ENCODE peak calls at places on chromosomes 1 and 21, in ten cellular contexts. D is pancreas; J is HepG2; O is psoas muscle; I is A673; G is fibroblast of lung; L is esophagus squamous epithelium; K is mammary epithelial cell; N is CD8-positive, alpha-beta memory T cell; V is GM06990. B is an unnamed sample. For H3K36me3, the result is how much of the 10 kb centered on the place peaks cover.

GRCh38 chr1:169484683-169485426 is 889 bp downstream of the SLC19A2 start:
- DNase-seq in V (no peak), G (peak), D (no peak), J (peak), O (peak), I (peak), L (no peak), K (peak), N (no peak), B (no peak)

GRCh38 chr1:210669951-210670350 is 341.2 kb downstream of the HHAT start:
- DNase-seq in D (no peak), K (no peak), O (no peak), N (no peak), I (no peak), L (no peak), V (no peak), J (no peak), G (no peak), B (no peak)

GRCh38 chr1:155537193-155537592 is 25.4 kb downstream of the ASH1L start:
- DNase-seq in G (no peak), I (no peak), D (no peak), O (no peak), L (no peak), V (no peak), K (no peak), N (no peak), J (no peak), B (no peak)

GRCh38 chr21:43959231-43960041 is 52.7 kb upstream of the TRAPPC10 start:
- DNase-seq in N (peak), J (no peak), I (no peak), V (no peak), L (no peak), G (no peak), D (peak), O (peak), K (no peak), B (no peak)

GRCh38 chr21:32585970-32586369 is 647 bp upstream of the TCP10L start:
- DNase-seq in L (no peak), D (no peak), N (no peak), G (no peak), I (no peak), K (no peak), J (no peak), O (no peak), V (no peak), B (no peak)

GRCh38 chr1:9127395-9128160 is 1.3 kb downstream of the GPR157 start:
- DNase-seq in V (no peak), L (no peak), N (no peak), I (no peak), O (peak), K (no peak), G (no peak), D (no peak), J (no peak), B (no peak)

GRCh38 chr1:232988572-232989040 is 38.2 kb downstream of the NTPCR start:
- DNase-seq in N (no peak), K (peak), O (no peak), I (no peak), J (no peak), D (no peak), V (no peak), G (peak), L (no peak), B (peak)

GRCh38 chr1:201376464-201377374 is 761 bp downstream of the TNNT2 start:
- DNase-seq in O (no peak), D (no peak), J (peak), V (no peak), I (peak), G (peak), N (no peak), K (peak), L (no peak), B (peak)

GRCh38 chr1:66729130-66729922 is 22.9 kb upstream of the DYNLT5 start:
- DNase-seq in G (no peak), O (no peak), L (no peak), K (peak), N (no peak), D (no peak), V (no peak), I (peak), J (no peak), B (no peak)

GRCh38 chr21:44530221-44530902 is 9.6 kb downstream of the KRTAP10-1 start:
- DNase-seq in G (no peak), O (no peak), N (no peak), D (no peak), V (no peak), K (no peak), I (no peak), L (no peak), J (no peak), B (no peak)

GRCh38 chr1:78070758-78071157 is 25.0 kb downstream of the GIPC2 start:
- DNase-seq in I (peak), J (no peak), D (no peak), L (no peak), V (peak), O (no peak), G (peak), N (no peak), K (peak), B (peak)

GRCh38 chr1:198771562-198772153 is 132.8 kb downstream of the PTPRC start:
- DNase-seq in K (no peak), L (no peak), V (peak), N (no peak), O (no peak), I (peak), J (peak), D (no peak), G (peak), B (no peak)

GRCh38 chr1:70440642-70441391 is 29.7 kb downstream of the CTH start:
- DNase-seq in K (no peak), D (no peak), G (no peak), I (no peak), O (no peak), J (no peak), V (no peak), N (no peak), L (no peak), B (no peak)

GRCh38 chr1:63887809-63888208 is 114.0 kb downstream of the ROR1 start:
- DNase-seq in N (no peak), V (no peak), O (no peak), L (no peak), J (no peak), K (no peak), G (no peak), I (no peak), D (no peak), B (no peak)

GRCh38 chr1:24289937-24290595 is 29.1 kb upstream of the GRHL3 start:
- DNase-seq in N (no peak), V (no peak), O (peak), G (peak), D (peak), K (peak), J (no peak), L (no peak), I (peak), B (no peak)

DNA sequence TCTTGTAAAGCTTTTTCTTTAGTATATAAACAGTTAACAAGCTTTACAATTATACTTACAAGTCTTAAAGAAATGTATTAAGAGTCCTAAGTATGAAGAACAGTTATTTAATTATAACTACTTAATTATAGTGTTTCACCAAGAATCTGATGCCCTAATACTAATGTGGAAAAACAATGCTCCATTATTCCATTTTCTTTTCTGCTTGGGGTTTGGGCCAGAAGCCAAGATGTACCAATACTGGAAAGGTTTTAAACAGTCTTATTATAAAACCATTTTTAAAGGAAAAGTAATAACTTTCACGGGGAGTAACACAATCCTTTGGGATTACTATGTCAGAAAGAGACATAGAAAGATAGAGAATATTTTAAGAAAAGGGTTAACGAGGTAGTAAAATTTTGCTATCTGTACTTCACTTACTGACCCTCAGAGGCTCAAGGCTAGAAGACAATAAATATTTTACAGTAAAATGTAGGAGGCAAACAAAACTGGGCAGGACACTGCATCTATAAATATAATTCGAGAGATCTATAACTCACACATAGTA is 64.0 kb downstream of the LTN1 start:
- DNase-seq in J (no peak), G (no peak), K (peak), L (no peak), D (no peak), N (no peak), V (no peak), O (no peak), I (no peak), B (no peak)
- H3K36me3 ChIP-seq in J (under half), G (under half), K (under half), L (half or more), D (under half), N (under half), V (under half), O (half or more), I (under half), B (under half)

GRCh38 chr1:114735479-114735878 is 18.9 kb upstream of the NRAS start:
- DNase-seq in N (no peak), V (no peak), O (no peak), I (no peak), J (no peak), G (no peak), K (no peak), D (no peak), L (no peak), B (no peak)

GRCh38 chr1:114723915-114724314 is 7.3 kb upstream of the NRAS start:
- DNase-seq in J (no peak), K (no peak), I (no peak), N (no peak), G (no peak), V (no peak), O (no peak), D (no peak), L (no peak), B (no peak)

GRCh38 chr1:114728553-114728952 is 12.0 kb upstream of the NRAS start:
- DNase-seq in D (no peak), G (no peak), O (no peak), L (no peak), J (no peak), K (no peak), V (no peak), N (no peak), I (no peak), B (no peak)

GRCh38 chr1:114725230-114725629 is 8.7 kb upstream of the NRAS start:
- DNase-seq in G (no peak), O (no peak), N (no peak), I (no peak), V (no peak), K (no peak), L (no peak), D (no peak), J (no peak), B (no peak)

GRCh38 chr1:114729782-114730181 is 13.2 kb upstream of the NRAS start:
- DNase-seq in K (no peak), J (no peak), N (no peak), O (no peak), D (no peak), G (no peak), L (no peak), I (no peak), V (no peak), B (no peak)
- H3K36me3 ChIP-seq in K (half or more), J (half or more), N (half or more), O (half or more), D (under half), G (under half), L (half or more), I (half or more), V (under half), B (under half)

GRCh38 chr1:113972954-113973353 is 6.3 kb upstream of the OLFML3 start:
- DNase-seq in L (no peak), J (no peak), N (no peak), D (no peak), G (no peak), V (no peak), O (no peak), K (no peak), I (no peak), B (no peak)

GRCh38 chr1:113978863-113979702 is at the start of gene OLFML3:
- DNase-seq in N (no peak), K (peak), L (no peak), O (peak), J (peak), D (peak), V (no peak), G (peak), I (peak), B (peak)

GRCh38 chr1:113980120-113980519 is 846 bp downstream of the OLFML3 start:
- DNase-seq in N (no peak), I (peak), G (peak), K (no peak), V (no peak), L (no peak), J (no peak), D (peak), O (peak), B (no peak)

GRCh38 chr1:113976609-113977278 is 2.5 kb upstream of the OLFML3 start:
- DNase-seq in V (no peak), I (peak), D (no peak), G (peak), L (no peak), O (no peak), J (peak), N (no peak), K (no peak), B (no peak)

DNA sequence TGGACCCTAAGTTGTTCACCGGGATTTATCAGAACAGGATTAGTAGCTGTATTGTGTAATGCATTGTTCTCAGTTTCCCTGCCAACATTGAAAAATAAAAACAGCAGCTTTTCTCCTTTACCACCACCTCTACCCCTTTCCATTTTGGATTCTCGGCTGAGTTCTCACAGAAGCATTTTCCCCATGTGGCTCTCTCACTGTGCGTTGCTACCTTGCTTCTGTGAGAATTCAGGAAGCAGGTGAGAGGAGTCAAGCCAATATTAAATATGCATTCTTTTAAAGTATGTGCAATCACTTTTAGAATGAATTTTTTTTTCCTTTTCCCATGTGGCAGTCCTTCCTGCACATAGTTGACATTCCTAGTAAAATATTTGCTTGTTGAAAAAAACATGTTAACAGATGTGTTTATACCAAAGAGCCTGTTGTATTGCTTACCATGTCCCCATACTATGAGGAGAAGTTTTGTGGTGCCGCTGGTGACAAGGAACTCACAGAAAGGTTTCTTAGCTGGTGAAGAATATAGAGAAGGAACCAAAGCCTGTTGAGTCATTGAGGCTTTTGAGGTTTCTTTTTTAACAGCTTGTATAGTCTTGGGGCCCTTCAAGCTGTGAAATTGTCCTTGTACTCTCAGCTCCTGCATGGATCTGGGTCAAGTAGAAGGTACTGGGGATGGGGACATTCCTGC is 3.9 kb upstream of the OLFML3 start:
- DNase-seq in K (no peak), L (no peak), D (no peak), J (no peak), I (no peak), G (no peak), N (no peak), O (no peak), V (no peak), B (peak)
- H3K36me3 ChIP-seq in K (under half), L (half or more), D (under half), J (under half), I (under half), G (under half), N (under half), O (under half), V (under half), B (under half)

GRCh38 chr1:33029209-33029608 is 7.5 kb downstream of the AK2 start:
- DNase-seq in D (no peak), G (no peak), O (no peak), J (no peak), V (no peak), I (no peak), K (no peak), N (no peak), L (no peak), B (no peak)
- H3K36me3 ChIP-seq in D (under half), G (under half), O (under half), J (half or more), V (under half), I (under half), K (under half), N (under half), L (under half), B (under half)

GRCh38 chr1:3467096-3468036 is 12.9 kb downstream of the ARHGEF16 start:
- DNase-seq in G (no peak), I (no peak), L (no peak), N (peak), K (no peak), O (no peak), J (no peak), D (peak), V (no peak), B (no peak)
- H3K36me3 ChIP-seq in G (under half), I (under half), L (under half), N (under half), K (under half), O (under half), J (under half), D (under half), V (under half), B (under half)

GRCh38 chr1:206495011-206495461 is 12.3 kb upstream of the RASSF5 start:
- DNase-seq in V (no peak), I (no peak), K (no peak), G (no peak), L (no peak), O (no peak), D (no peak), J (no peak), N (no peak), B (no peak)

GRCh38 chr1:206497363-206497762 is 10.0 kb upstream of the RASSF5 start:
- DNase-seq in K (no peak), I (no peak), N (no peak), G (no peak), D (no peak), L (no peak), O (no peak), V (no peak), J (no peak), B (no peak)

GRCh38 chr1:206495493-206496046 is 11.8 kb upstream of the RASSF5 start:
- DNase-seq in D (no peak), L (no peak), V (no peak), N (no peak), J (no peak), I (no peak), O (no peak), K (no peak), G (peak), B (no peak)

GRCh38 chr1:206497774-206498173 is 9.6 kb upstream of the RASSF5 start:
- DNase-seq in V (no peak), N (no peak), O (no peak), L (no peak), G (no peak), D (no peak), I (no peak), K (no peak), J (no peak), B (no peak)

GRCh38 chr1:206496131-206496793 is 11.1 kb upstream of the RASSF5 start:
- DNase-seq in N (no peak), I (no peak), L (no peak), V (peak), G (no peak), J (no peak), K (no peak), D (peak), O (no peak), B (no peak)
- H3K36me3 ChIP-seq in N (under half), I (under half), L (under half), V (under half), G (under half), J (under half), K (under half), D (under half), O (under half), B (under half)

DNA sequence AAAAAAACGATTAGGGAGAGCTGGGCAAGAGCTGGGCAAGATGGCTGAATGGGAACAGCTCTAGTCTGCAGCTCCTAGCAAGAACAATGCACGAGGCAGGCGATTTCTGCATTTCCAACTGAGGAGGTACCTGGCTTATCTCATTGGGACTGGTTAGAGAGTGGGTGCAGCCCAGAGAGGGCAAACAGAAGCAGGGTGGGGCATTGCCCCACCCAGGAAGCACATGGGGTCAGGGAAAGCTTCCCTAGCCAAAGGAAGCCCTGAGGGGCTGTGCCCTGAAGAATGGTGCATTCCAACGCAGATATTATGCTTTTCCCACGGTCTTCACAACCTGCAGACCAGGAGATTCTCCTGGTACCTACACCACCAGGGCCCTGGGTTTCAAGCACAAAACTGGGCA is 251.6 kb downstream of the GPATCH2 start:
- DNase-seq in V (no peak), G (no peak), J (no peak), D (no peak), I (no peak), N (no peak), K (no peak), O (no peak), L (no peak), B (no peak)
- H3K36me3 ChIP-seq in V (under half), G (under half), J (under half), D (under half), I (under half), N (under half), K (under half), O (under half), L (under half), B (under half)

GRCh38 chr1:25476186-25477097 is 45.7 kb downstream of the MACO1 start:
- DNase-seq in V (no peak), K (peak), D (no peak), L (no peak), J (no peak), G (no peak), N (no peak), O (no peak), I (no peak), B (no peak)

GRCh38 chr1:25472494-25472893 is 41.8 kb downstream of the MACO1 start:
- DNase-seq in J (no peak), O (no peak), G (no peak), L (no peak), D (no peak), K (no peak), V (no peak), N (no peak), I (no peak), B (no peak)

GRCh38 chr1:25474439-25475047 is 43.8 kb downstream of the MACO1 start:
- DNase-seq in O (no peak), K (no peak), J (no peak), D (no peak), N (no peak), I (no peak), V (no peak), G (no peak), L (no peak), B (no peak)

GRCh38 chr1:25477448-25478034 is 46.8 kb downstream of the MACO1 start:
- DNase-seq in D (no peak), O (no peak), G (no peak), J (no peak), I (no peak), N (no peak), V (no peak), L (no peak), K (peak), B (no peak)

DNA sequence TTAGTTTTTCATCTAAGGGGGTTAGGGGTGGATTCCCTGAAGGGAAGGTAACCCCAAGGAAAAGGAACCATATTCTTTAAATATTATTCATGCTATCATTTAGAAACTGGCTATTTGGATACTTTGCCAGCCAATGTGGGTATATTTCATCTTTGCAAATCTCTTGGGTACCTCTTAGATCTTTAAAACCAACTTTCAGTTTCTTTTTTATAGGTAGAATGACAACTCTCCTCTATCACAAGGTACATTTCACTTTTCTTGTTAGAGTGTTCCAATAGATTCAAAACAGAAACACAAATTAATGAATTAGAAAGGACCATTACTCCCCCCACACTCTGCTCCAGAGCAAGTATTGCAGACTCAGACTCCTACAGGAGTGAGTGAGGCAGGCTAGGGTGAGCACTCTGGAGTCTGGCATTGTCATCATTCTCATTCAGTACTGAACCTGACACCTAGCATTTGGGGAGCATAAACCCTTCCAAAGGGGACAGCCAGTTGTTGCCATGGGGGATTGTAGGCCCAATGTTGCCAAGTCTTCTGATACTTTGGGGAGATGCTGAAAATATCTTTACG is 43.0 kb downstream of the MACO1 start:
- DNase-seq in O (no peak), V (no peak), J (no peak), L (no peak), G (no peak), I (no peak), N (no peak), K (no peak), D (no peak), B (no peak)
- H3K36me3 ChIP-seq in O (under half), V (under half), J (under half), L (under half), G (under half), I (under half), N (under half), K (under half), D (under half), B (under half)

B was measured in BJ.